ENCODE peak calls at places on chromosomes 3 and 15, in six cellular contexts. I, W, N, V, F and D are unnamed samples.

GRCh38 chr3:14925729-14926591 is 21.4 kb upstream of the NR2C2 start:
- DNase-seq in V (peak), W (peak), N (peak), F (peak), I (peak), D (peak)

GRCh38 chr3:23490459-23490858 is 287.3 kb downstream of the UBE2E2 start:
- DNase-seq in V (no peak), F (peak), I (no peak), N (no peak), W (peak), D (no peak)

GRCh38 chr3:143430582-143430981 is 311.0 kb downstream of the CHST2 start:
- DNase-seq in I (no peak), V (no peak), W (no peak), N (no peak), F (no peak), D (no peak)

GRCh38 chr3:149701977-149702350 is 44.1 kb upstream of the WWTR1 start:
- DNase-seq in V (no peak), N (no peak), I (no peak), F (no peak), W (peak), D (no peak)

GRCh38 chr3:72270072-72270611 is 485.2 kb upstream of the PROK2 start:
- DNase-seq in I (no peak), V (peak), N (peak), F (peak), W (peak), D (peak)

GRCh38 chr15:67690936-67691335 is 134.4 kb upstream of the SKOR1 start:
- DNase-seq in W (peak), F (peak), N (peak), V (no peak), I (no peak), D (no peak)

GRCh38 chr3:168094580-168094876 is 1.2 kb downstream of the GOLIM4 start:
- DNase-seq in I (no peak), V (no peak), N (no peak), F (no peak), W (no peak), D (peak)

GRCh38 chr3:133695772-133696171 is 34.0 kb upstream of the TOPBP1 start:
- DNase-seq in I (no peak), V (no peak), F (no peak), W (no peak), N (no peak), D (no peak)

GRCh38 chr15:77475898-77476297 is 55.2 kb downstream of the HMG20A start:
- DNase-seq in I (peak), W (no peak), F (no peak), V (no peak), N (no peak), D (no peak)

GRCh38 chr3:110810356-110810755 is 261.3 kb upstream of the NECTIN3 start:
- DNase-seq in V (no peak), I (no peak), W (peak), N (no peak), F (peak), D (no peak)

GRCh38 chr3:123546133-123546755 is 38.6 kb downstream of the HACD2 start:
- DNase-seq in I (no peak), N (no peak), V (no peak), F (peak), W (peak), D (no peak)

GRCh38 chr15:75927601-75928000 is 23.9 kb downstream of the FBXO22 start:
- DNase-seq in F (no peak), I (no peak), N (no peak), V (no peak), W (no peak), D (no peak)

GRCh38 chr15:48392356-48392755 is 61.1 kb downstream of the DUT start:
- DNase-seq in F (peak), I (no peak), N (no peak), V (no peak), W (no peak), D (peak)

GRCh38 chr3:57840445-57840844 is 84.3 kb downstream of the SLMAP start:
- DNase-seq in N (no peak), V (no peak), F (no peak), I (no peak), W (no peak), D (no peak)

GRCh38 chr15:32675474-32675873 is 34.0 kb downstream of the SCG5 start:
- DNase-seq in N (no peak), I (no peak), V (no peak), W (no peak), F (no peak), D (no peak)
- TF ChIP-seq EZH2phosphoT487 in N (no peak), I (no peak), V (no peak), W (no peak), F (no peak), D (no peak)

GRCh38 chr3:175608351-175608750 is 749.2 kb downstream of the NAALADL2 start:
- DNase-seq in I (no peak), N (no peak), F (no peak), W (no peak), V (no peak), D (no peak)
- TF ChIP-seq EZH2phosphoT487 in I (no peak), N (no peak), F (no peak), W (no peak), V (no peak), D (no peak)

GRCh38 chr3:114624047-114624445 is 330.2 kb downstream of the TIGIT start:
- DNase-seq in N (no peak), V (no peak), F (peak), W (no peak), I (no peak), D (peak)
- TF ChIP-seq EZH2phosphoT487 in N (no peak), V (no peak), F (no peak), W (no peak), I (no peak), D (no peak)

GRCh38 chr3:175294793-175295192 is 435.7 kb downstream of the NAALADL2 start:
- DNase-seq in V (no peak), F (no peak), I (no peak), N (no peak), W (no peak), D (no peak)

GRCh38 chr3:175295248-175296000 is 436.3 kb downstream of the NAALADL2 start:
- DNase-seq in V (no peak), I (no peak), F (no peak), W (no peak), N (no peak), D (no peak)
- TF ChIP-seq EZH2phosphoT487 in V (no peak), I (no peak), F (no peak), W (no peak), N (no peak), D (no peak)

GRCh38 chr3:3296858-3297430 is 117.5 kb upstream of the CRBN start:
- DNase-seq in I (peak), N (no peak), V (no peak), W (no peak), F (no peak), D (no peak)

DNA sequence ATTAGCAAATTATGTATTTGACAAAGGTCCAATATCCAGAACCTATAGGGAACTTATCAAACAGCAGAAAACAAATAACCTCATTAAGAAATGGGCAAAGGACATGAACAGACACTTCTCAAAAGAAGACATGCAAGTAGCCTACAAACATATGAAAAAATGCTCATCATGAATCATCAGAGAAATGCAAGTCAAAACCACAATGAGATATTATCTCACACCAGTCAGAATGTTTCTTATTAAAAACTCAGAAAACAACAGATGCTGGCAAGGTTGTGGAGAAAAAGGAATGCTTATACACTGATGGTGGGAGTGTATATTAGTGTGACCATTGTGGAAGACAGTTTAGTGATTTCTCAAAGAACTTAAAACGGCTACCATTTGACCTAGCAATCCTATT is 116.1 kb upstream of the CRBN start:
- DNase-seq in F (no peak), N (no peak), I (no peak), V (no peak), W (no peak), D (no peak)
- TF ChIP-seq EZH2phosphoT487 in F (no peak), N (no peak), I (no peak), V (no peak), W (no peak), D (no peak)

GRCh38 chr3:99638244-99638948 is at the start of gene COL8A1:
- DNase-seq in I (peak), N (no peak), V (no peak), F (peak), W (peak), D (no peak)

GRCh38 chr3:99640214-99640851 is 1.9 kb downstream of the COL8A1 start:
- DNase-seq in I (no peak), W (no peak), N (no peak), V (no peak), F (peak), D (no peak)

GRCh38 chr3:99641480-99641879 is 3.1 kb downstream of the COL8A1 start:
- DNase-seq in I (no peak), V (no peak), W (no peak), N (no peak), F (peak), D (no peak)

GRCh38 chr3:99637381-99638111 is 848 bp upstream of the COL8A1 start:
- DNase-seq in W (peak), V (no peak), I (peak), F (peak), N (no peak), D (no peak)

GRCh38 chr3:99639579-99639978 is 1.2 kb downstream of the COL8A1 start:
- DNase-seq in V (no peak), I (no peak), F (peak), N (no peak), W (no peak), D (no peak)
- TF ChIP-seq EZH2phosphoT487 in V (no peak), I (no peak), F (no peak), N (no peak), W (no peak), D (no peak)

DNA sequence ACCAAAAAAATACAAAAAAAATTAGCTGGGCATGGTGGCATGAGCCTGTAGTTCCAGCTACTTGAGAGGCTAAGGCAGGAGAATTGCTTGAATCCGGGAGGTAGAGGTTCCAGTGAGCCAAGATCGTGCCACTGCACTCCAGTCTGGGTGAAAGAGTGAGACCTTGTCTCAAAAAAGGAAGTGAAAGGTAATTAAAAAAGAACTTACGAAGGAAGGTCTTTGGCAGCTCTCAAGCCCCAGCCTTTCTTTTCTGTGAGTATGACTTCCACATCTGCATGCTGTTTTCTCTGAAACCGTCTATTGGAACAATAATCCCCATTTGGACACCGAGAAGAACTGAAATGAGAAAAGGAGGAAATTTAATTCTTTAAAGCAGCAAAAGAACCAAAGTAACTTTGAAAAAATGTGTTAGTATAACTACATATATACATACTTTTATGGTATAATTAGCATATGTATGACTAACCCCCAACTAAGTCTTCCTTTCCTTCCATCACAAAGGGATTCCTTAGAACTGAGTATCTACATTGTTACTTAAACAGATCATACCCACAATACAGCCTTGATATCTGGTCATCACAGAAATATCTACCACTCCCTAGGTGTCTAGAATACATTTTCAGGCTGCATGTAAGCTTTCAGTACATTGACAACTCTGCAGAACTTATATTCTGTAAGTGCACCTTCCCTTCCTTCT is 50.1 kb downstream of the SETD2 start:
- DNase-seq in I (peak), N (no peak), V (no peak), W (peak), F (peak), D (no peak)
- TF ChIP-seq EZH2phosphoT487 in I (no peak), N (no peak), V (no peak), W (no peak), F (no peak), D (no peak)

DNA sequence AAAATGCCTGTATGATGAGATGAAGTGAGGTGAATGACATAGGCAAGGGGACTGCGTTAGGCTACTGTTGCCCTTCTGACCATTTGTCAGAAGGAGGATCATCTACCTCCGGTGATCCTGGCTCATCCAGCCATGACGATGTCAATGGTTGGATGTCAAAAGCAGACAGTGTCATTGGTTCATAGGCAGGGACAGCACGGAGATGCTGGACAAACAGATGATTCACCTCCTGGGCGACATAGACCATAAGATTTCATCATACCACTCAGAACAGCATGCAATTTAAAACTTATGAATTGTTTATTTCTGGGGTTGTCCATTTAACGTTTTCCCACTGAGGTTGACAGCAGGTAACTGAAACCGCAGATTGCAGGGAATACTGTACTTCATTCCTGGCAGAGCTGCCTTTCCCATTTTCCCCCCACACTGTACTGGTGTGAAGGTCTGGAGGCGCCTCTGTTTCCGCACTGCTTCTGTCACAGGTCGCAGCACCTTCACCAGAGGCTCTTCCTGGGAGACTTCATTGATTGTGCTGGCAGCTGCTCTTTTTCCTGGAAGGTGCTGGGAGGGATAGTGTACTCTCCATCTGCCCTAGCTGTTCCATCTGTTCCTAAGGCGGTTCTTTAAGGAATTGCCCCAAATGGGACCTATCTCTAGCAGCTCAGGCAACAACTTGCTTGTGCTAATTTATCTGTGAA is 32.5 kb upstream of the TMOD3 start:
- DNase-seq in N (no peak), V (no peak), W (peak), I (peak), F (peak), D (peak)
- TF ChIP-seq EZH2phosphoT487 in N (no peak), V (no peak), W (no peak), I (no peak), F (no peak), D (no peak)